ENCODE peak calls at places on chromosome 14, in four cellular contexts. Q, E, B and D are unnamed samples.

GRCh38 chr14:68719634-68720384 is 73.1 kb downstream of the ZFP36L1 start:
- DNase-seq in Q (no peak), E (no peak), B (no peak), D (no peak)

GRCh38 chr14:60245316-60246177 is 3.5 kb upstream of the PPM1A start:
- DNase-seq in Q (no peak), E (no peak), B (no peak), D (no peak)

GRCh38 chr14:29868000-29868399 is 59.6 kb downstream of the PRKD1 start:
- DNase-seq in Q (no peak), E (no peak), B (no peak), D (no peak)

GRCh38 chr14:92039073-92039719 is 663 bp downstream of the TRIP11 start:
- DNase-seq in Q (no peak), E (peak; percentile 60), B (peak; percentile 83), D (no peak)

GRCh38 chr14:26596722-26597030 is 1.2 kb downstream of the NOVA1 start:
- DNase-seq in Q (no peak), E (peak; percentile 4), B (no peak), D (peak; percentile 26)

GRCh38 chr14:21476526-21476924 is 234 bp downstream of the RAB2B start:
- DNase-seq in Q (no peak), E (peak; percentile 91), B (no peak), D (peak; percentile 86)

GRCh38 chr14:99150236-99150635 is 121.8 kb downstream of the BCL11B start:
- DNase-seq in Q (no peak), E (no peak), B (no peak), D (no peak)

GRCh38 chr14:103126873-103127304 is 3.6 kb downstream of the TNFAIP2 start:
- DNase-seq in Q (peak; percentile 51), E (peak; percentile 86), B (no peak), D (peak; percentile 60)

GRCh38 chr14:83071888-83072501 is 1538.3 kb upstream of the SEL1L start:
- DNase-seq in Q (no peak), E (no peak), B (no peak), D (no peak)

GRCh38 chr14:101635238-101636080 is 74.2 kb downstream of the DIO3 start:
- DNase-seq in Q (no peak), E (no peak), B (no peak), D (no peak)

GRCh38 chr14:38737657-38738056 is 365.4 kb downstream of the SEC23A start:
- DNase-seq in Q (no peak), E (peak; percentile 48), B (no peak), D (no peak)

GRCh38 chr14:25006961-25007795 is 42.8 kb downstream of the STXBP6 start:
- DNase-seq in Q (no peak), E (no peak), B (no peak), D (no peak)

GRCh38 chr14:74706101-74706500 is 6.8 kb downstream of the AREL1 start:
- DNase-seq in Q (no peak), E (peak; percentile 94), B (no peak), D (no peak)

GRCh38 chr14:20978687-20979086 is 11.1 kb upstream of the METTL17 start:
- DNase-seq in Q (no peak), E (no peak), B (no peak), D (no peak)

GRCh38 chr14:83173687-83174086 is 1640.0 kb upstream of the SEL1L start:
- DNase-seq in Q (no peak), E (no peak), B (no peak), D (no peak)

GRCh38 chr14:20657216-20658211 is 16.0 kb upstream of the OR6S1 start:
- DNase-seq in Q (no peak), E (no peak), B (peak; percentile 92), D (no peak)

GRCh38 chr14:52949711-52950409 is 990 bp downstream of the FERMT2 start:
- DNase-seq in Q (peak; percentile 52), E (peak; percentile 54), B (no peak), D (no peak)

GRCh38 chr14:61429316-61429715 is 107.9 kb downstream of the PRKCH start:
- DNase-seq in Q (no peak), E (no peak), B (no peak), D (no peak)

GRCh38 chr14:99943620-99944019 is 121.6 kb upstream of the EVL start:
- DNase-seq in Q (no peak), E (no peak), B (no peak), D (no peak)

GRCh38 chr14:68473794-68474193 is 319.1 kb downstream of the ZFP36L1 start:
- DNase-seq in Q (no peak), E (peak; percentile 23), B (no peak), D (no peak)

GRCh38 chr14:102144914-102145313 is 5.2 kb downstream of the WDR20 start:
- DNase-seq in Q (no peak), E (no peak), B (no peak), D (no peak)

GRCh38 chr14:29352681-29353080 is 575.0 kb downstream of the PRKD1 start:
- DNase-seq in Q (no peak), E (no peak), B (no peak), D (no peak)

GRCh38 chr14:99212646-99213045 is 59.4 kb downstream of the BCL11B start:
- DNase-seq in Q (no peak), E (no peak), B (no peak), D (no peak)

GRCh38 chr14:59303216-59303615 is 114.7 kb downstream of the DAAM1 start:
- DNase-seq in Q (no peak), E (peak; percentile 27), B (no peak), D (no peak)

GRCh38 chr14:98582276-98582675 is 689.7 kb downstream of the BCL11B start:
- DNase-seq in Q (no peak), E (peak; percentile 5), B (no peak), D (no peak)

GRCh38 chr14:59215353-59215752 is 26.9 kb downstream of the DAAM1 start:
- DNase-seq in Q (peak; percentile 56), E (peak; percentile 94), B (no peak), D (peak; percentile 77)

GRCh38 chr14:23638414-23639047 is 2.4 kb downstream of the DHRS2 start:
- DNase-seq in Q (no peak), E (no peak), B (no peak), D (no peak)

GRCh38 chr14:44404599-44405349 is 102.3 kb downstream of the FSCB start:
- DNase-seq in Q (no peak), E (no peak), B (no peak), D (no peak)

GRCh38 chr14:103064436-103064835 is 7.1 kb upstream of the CDC42BPB start:
- DNase-seq in Q (no peak), E (no peak), B (no peak), D (no peak)

GRCh38 chr14:49933128-49933527 is 40.2 kb downstream of the ARF6 start:
- DNase-seq in Q (no peak), E (no peak), B (no peak), D (no peak)

DNA sequence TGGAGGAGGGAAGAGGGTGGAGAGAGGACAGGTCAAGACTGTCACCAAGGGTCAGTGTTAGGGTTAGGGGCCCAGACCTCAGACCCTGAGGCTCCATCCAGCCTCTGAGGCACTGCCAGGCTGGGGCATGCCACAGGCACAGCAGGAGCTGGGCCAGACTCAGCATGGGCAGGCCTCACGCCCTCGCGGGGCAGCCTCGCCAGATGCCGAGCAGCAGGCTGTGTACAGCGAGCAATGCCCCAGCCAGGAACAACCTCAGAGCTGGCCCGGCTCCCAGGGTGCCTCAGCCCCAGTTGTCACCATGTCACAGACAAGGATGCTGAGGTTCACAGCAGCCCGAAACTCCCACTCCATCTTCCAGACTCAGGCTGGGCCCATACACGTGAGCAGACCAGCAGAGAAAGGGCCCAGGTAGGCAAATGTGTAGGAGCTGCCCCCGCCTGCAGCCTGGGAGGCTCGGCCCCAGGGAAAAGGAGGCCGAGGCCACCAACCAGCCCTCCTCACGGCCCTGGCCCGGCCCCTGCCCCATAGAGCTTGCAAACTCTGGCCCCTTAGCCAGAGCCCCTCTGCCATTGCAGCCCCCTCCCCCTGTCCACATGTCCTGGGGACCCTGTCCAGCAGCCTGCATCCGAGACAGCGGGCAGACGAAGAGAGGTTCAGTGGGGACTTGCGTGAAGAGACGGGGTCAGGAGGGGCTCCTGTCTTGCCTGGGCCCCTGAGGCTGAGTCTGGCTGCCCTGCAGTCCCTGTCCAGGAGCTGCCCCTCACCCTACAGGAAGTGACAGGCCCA is 7.5 kb downstream of the C14orf180 start:
- DNase-seq in Q (peak; percentile 63), E (no peak), B (no peak), D (no peak)
- TF ChIP-seq POLR2A in Q (no peak), E (no peak), B (no peak), D (no peak)

DNA sequence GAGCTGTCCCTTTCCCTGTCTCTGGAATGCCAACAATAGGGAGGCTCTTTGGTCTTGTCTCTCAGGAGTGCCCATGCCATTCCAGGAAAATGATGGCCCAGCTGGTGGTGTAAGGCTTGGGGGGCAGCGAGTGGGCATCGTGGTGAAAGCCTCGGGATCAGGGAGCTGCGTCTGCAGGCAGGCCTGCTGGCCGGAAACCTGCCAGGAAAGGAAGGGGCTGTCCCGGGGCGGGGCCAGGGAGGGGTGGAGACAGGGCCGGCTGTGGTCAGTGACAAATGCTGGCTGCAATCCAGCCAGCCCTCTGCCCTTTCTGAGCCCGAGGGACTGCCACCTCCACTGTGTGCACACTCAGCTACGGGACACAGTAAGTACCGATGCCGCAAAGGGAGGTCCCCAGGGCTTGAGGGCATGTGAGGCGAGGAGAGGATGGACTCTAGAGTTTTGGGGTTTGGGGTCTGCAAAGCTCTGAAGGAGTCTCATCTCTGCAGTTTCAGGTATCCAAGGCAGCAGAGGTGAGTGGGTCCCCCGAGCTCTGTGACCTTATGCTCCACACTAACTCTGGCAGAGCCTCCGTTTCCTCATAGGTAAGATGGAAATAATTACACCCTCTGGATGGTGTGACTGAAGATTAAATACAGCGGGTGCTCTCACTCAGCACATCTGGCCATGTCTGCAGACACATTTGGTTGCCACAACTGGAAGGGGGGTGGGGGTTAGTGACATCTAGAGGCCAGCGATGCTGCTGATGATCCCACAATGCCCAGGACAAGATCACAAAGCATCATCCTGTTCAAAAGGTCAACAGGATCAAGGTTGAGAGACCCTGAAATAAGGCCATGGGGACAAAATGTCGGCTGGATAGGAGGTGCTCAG is at the start of gene SERPINA5:
- DNase-seq in Q (peak; percentile 44), E (peak; percentile 15), B (no peak), D (no peak)
- TF ChIP-seq POLR2A in Q (no peak), E (no peak), B (no peak), D (no peak)

DNA sequence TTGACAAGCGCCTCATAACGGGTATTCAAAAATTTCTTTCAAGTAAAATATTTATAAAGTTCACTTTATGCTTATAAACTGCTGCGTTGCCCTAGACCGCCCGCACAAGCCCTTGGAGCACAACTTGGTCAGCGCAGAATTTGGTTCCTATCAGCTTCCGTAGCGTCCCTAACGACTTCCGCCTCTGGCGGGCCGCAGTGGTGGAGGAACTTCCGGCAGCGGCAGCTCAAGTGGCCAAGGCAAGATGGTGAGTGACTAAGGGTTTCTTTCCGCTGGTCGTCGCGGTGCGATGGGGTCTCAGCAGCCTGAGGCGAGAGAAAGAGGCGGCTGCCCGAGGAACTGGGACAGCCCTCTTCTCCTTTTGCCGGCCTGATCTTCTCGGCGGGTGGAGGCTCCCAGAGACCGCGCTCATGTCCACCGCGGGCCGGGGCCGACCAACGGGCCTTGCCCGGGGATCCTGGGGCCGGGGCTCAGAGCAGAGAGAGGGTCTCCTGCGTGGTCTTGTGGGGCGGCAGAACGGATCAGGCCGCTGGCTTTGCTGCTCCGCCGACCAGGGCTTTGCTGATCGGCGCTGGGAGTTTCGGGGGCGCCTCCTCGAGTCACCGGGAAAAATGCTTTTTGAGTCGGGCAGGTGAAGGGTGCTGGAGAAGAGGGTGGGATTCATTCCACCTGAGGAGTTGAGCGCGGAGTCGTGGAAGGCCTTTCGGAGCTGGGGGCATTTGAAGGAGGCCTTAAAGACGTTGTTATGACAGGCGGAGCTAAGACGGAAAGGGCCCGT is at the start of gene PSMC1:
- DNase-seq in Q (peak; percentile 87), E (peak; percentile 93), B (peak; percentile 71), D (peak; percentile 89)
- TF ChIP-seq POLR2A in Q (peak; percentile 80), E (peak; percentile 2), B (peak; percentile 91), D (no peak)

DNA sequence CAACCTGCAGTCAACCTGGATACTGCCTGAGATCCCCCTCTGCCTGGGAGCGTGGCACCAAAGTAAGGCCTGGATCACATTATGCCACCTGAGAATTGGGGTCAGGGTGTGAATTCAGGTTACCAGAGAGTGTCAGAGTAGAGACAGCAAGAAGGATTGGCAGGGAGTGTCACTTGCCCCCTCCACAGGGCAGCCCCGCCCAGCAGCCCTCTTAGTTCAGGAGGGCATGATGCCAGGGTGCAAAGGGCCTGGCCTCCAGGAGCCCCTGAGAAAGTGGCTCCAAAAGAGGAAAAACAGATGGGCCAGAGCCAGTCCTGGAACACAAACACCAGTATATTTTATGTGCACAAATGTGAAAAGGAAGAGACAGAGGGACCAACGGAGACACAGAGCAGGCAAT is 18.6 kb downstream of the TMEM229B start:
- DNase-seq in Q (no peak), E (no peak), B (no peak), D (no peak)
- TF ChIP-seq POLR2A in Q (no peak), E (no peak), B (no peak), D (no peak)